ENCODE peak calls at places on chromosomes 12 and 14, in seven cellular contexts. V is cardiac muscle cell, K is endodermal cell, N is body of pancreas, Y is tibial artery, J is hepatocyte, D is Peyer's patch. M is an unnamed sample. For H3K36me3 and H3K4me1, the result is how much of the 10 kb centered on the place peaks cover.

GRCh38 chr12:50017047-50017446 is 8.2 kb downstream of the RACGAP1 start:
- DNase-seq in V (peak), K (peak), N (peak), Y (peak), J (peak), D (no peak), M (no peak)

GRCh38 chr14:106551265-106551664 is 1024.9 kb downstream of the TMEM121 start:
- DNase-seq in V (no peak), K (no peak), N (no peak), Y (no peak), J (no peak), D (no peak), M (no peak)

GRCh38 chr12:63949902-63950301 is 105.4 kb downstream of the SRGAP1 start:
- DNase-seq in V (peak), K (no peak), N (peak), Y (no peak), J (no peak), D (no peak), M (no peak)

GRCh38 chr12:31897791-31898503 is 61.3 kb upstream of the RESF1 start:
- DNase-seq in V (peak), K (peak), N (peak), Y (no peak), J (peak), D (no peak), M (peak)

GRCh38 chr12:60194682-60195081 is 598.9 kb downstream of the SLC16A7 start:
- DNase-seq in V (peak), K (no peak), N (no peak), Y (no peak), J (no peak), D (no peak), M (no peak)

GRCh38 chr14:100711117-100711462 is 15.6 kb upstream of the DLK1 start:
- DNase-seq in V (no peak), K (no peak), N (peak), Y (no peak), J (no peak), D (no peak), M (no peak)

GRCh38 chr14:69332782-69333395 is 65.2 kb downstream of the ERH start:
- DNase-seq in V (no peak), K (no peak), N (no peak), Y (no peak), J (no peak), D (peak), M (no peak)

GRCh38 chr14:49766839-49767238 is 1.1 kb upstream of the KLHDC2 start:
- DNase-seq in V (no peak), K (peak), N (peak), Y (no peak), J (peak), D (no peak), M (no peak)

GRCh38 chr14:66758031-66758613 is 250.2 kb downstream of the GPHN start:
- DNase-seq in V (no peak), K (peak), N (no peak), Y (no peak), J (no peak), D (no peak), M (no peak)
- TF ChIP-seq CTCF in V (no peak), K (peak), N (no peak), Y (no peak), J (peak), D (no peak), M (no peak)

DNA sequence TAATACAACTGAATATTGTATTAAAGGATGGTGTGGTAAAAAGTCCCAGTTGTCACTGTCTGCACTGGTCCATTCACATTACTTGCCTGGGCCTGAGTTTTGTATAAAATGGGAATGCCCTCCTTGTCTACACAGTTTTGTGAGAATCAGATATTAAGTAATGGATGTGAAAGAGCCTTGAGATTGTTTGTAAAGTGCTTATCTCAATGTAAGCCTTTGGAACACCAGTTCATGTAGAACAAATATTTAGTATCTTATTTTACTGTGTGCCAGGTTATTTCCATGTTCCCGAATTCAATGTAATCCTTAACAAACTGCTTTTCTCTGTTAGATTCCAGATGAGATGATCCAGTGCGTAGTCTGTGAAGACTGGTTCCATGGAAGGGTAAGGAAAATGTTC is 7.5 kb downstream of the UBR7 start:
- DNase-seq in V (no peak), K (no peak), N (no peak), Y (no peak), J (no peak), D (no peak), M (no peak)
- H3K36me3 ChIP-seq in V (under half), K (under half), N (under half), Y (half or more), J (under half), D (under half), M (half or more)

GRCh38 chr14:103109789-103110415 is 13.4 kb upstream of the TNFAIP2 start:
- DNase-seq in V (peak), K (peak), N (no peak), Y (no peak), J (no peak), D (no peak), M (peak)
- H3K4me1 ChIP-seq in V (under half), K (under half), N (under half), Y (under half), J (under half), D (under half), M (under half)

DNA sequence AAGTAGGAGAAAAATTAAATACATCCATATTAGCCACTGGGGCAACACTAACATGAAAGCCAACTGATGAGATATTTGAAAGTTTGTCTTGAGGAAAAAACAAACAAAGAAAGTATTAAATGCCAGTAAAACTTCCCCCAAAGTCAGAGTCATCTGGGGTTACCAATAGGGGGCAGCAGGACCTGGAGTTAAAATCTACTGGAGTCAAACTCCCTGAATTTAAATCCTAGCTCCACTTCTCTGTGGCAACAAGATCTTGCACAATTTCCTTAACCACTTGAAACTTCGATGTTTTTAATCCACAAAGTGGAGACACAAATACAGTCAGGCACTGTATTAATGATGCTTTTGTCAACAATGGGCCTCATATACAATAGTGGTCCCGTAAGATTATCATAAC is 14.4 kb downstream of the PLEKHG7 start:
- DNase-seq in V (peak), K (peak), N (no peak), Y (no peak), J (no peak), D (no peak), M (no peak)
- TF ChIP-seq CTCF in V (peak), K (peak), N (no peak), Y (no peak), J (peak), D (peak), M (peak)

DNA sequence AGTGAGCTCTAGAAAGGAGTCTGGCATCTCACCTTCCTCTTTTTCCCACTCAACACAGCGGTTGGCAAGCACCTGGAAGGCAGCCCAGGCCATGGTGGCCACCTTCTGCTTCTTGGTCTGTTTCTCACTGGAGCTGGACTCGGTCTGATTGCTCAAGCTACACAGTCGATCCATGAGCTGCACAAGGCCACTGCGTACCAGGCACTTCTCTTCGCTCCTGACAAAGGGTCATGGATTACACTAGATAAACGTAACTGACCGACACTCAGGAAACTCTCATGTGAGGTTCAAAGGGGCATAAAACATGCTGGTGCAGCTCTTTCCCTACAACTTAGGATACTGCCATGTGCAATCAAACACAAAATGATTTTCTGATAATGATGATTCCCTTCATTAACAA is 113.7 kb downstream of the TRAFD1 start:
- DNase-seq in V (no peak), K (no peak), N (no peak), Y (no peak), J (peak), D (no peak), M (no peak)
- H3K36me3 ChIP-seq in V (half or more), K (half or more), N (under half), Y (half or more), J (under half), D (under half), M (half or more)

GRCh38 chr12:80189241-80189640 is 89.9 kb downstream of the OTOGL start:
- DNase-seq in V (peak), K (no peak), N (no peak), Y (no peak), J (no peak), D (no peak), M (no peak)

GRCh38 chr12:80192087-80192486 is 92.8 kb downstream of the OTOGL start:
- DNase-seq in V (no peak), K (peak), N (no peak), Y (no peak), J (no peak), D (no peak), M (no peak)

GRCh38 chr12:80188566-80188965 is 89.2 kb downstream of the OTOGL start:
- DNase-seq in V (no peak), K (no peak), N (no peak), Y (no peak), J (no peak), D (no peak), M (no peak)

GRCh38 chr12:80187660-80188090 is 88.3 kb downstream of the OTOGL start:
- DNase-seq in V (peak), K (no peak), N (peak), Y (no peak), J (no peak), D (no peak), M (peak)

DNA sequence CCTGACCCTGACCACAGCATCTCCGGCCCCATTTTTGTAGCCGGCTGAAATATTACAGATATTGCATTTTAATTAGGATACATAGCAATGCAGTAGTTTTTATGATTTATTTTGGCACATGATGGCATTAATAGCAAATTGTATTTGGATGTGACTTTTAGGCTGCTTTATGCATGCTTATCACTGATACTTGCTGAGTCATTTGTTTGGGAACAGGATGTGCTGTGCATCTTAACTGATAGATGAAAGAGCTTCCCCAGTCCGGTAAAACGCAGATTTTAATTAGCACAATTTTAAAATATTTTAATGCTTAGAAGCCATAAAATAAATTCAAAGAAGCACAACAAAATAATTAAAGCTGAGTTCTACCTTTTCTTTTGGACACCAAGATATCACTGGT is 90.7 kb downstream of the OTOGL start:
- DNase-seq in V (peak), K (no peak), N (no peak), Y (no peak), J (no peak), D (no peak), M (no peak)
- H3K4me1 ChIP-seq in V (under half), K (under half), N (under half), Y (under half), J (under half), D (under half), M (under half)

GRCh38 chr12:104355630-104356029 is 52.1 kb downstream of the EID3 start:
- DNase-seq in V (no peak), K (peak), N (no peak), Y (no peak), J (no peak), D (no peak), M (no peak)
- TF ChIP-seq CTCF in V (no peak), K (no peak), N (no peak), Y (no peak), J (no peak), D (no peak), M (no peak)

M was measured in heart right ventricle.